ENCODE peak calls at places on chromosomes 13 and 19, in four cellular contexts. N is GM12878, B is H1, L is HepG2. U is an unnamed sample.

GRCh38 chr13:69690999-69691398 is 416.6 kb upstream of the ATXN8OS start:
- DNase-seq in L (no peak), B (no peak), N (no peak), U (no peak)

GRCh38 chr19:1035998-1036621 is 3.8 kb upstream of the ABCA7 start:
- DNase-seq in N (no peak), B (no peak), L (no peak), U (no peak)

GRCh38 chr19:1992759-1993260 is 22.7 kb downstream of the BTBD2 start:
- DNase-seq in B (no peak), N (no peak), L (no peak), U (no peak)

GRCh38 chr19:53424968-53425597 is 6.7 kb upstream of the ZNF761 start:
- DNase-seq in N (peak), B (peak), L (peak), U (no peak)

GRCh38 chr13:97275265-97275664 is 53.1 kb downstream of the MBNL2 start:
- DNase-seq in N (no peak), B (no peak), L (peak), U (no peak)

GRCh38 chr19:15977690-15978089 is 28.9 kb downstream of the OR10H4 start:
- DNase-seq in B (no peak), L (no peak), N (no peak), U (no peak)

GRCh38 chr13:94329754-94330551 is 149.5 kb downstream of the DCT start:
- DNase-seq in L (peak), B (no peak), N (no peak), U (no peak)

GRCh38 chr13:75372517-75372916 is 109.5 kb downstream of the TBC1D4 start:
- DNase-seq in B (no peak), L (peak), N (no peak), U (peak)

GRCh38 chr19:2053601-2054389 is 2.8 kb upstream of the MKNK2 start:
- DNase-seq in N (no peak), B (no peak), L (no peak), U (no peak)

GRCh38 chr19:49109051-49109450 is 5.1 kb upstream of the LIN7B start:
- DNase-seq in N (no peak), B (no peak), L (no peak), U (no peak)

GRCh38 chr13:28657784-28658538 is 969 bp upstream of the POMP start:
- DNase-seq in N (peak), L (no peak), B (no peak), U (peak)

GRCh38 chr19:43984687-43985000 is 656 bp downstream of the ZNF155 start:
- DNase-seq in L (no peak), B (no peak), N (no peak), U (no peak)

GRCh38 chr13:28707629-28708427 is 10.9 kb downstream of the SLC46A3 start:
- DNase-seq in L (no peak), N (peak), B (no peak), U (peak)

GRCh38 chr13:99085846-99086148 is 107.9 kb upstream of the DOCK9 start:
- DNase-seq in L (no peak), B (no peak), N (no peak), U (no peak)
- TF ChIP-seq GABPA in L (no peak), B (no peak), N (no peak), U (no peak)

GRCh38 chr13:79225487-79226232 is 180.4 kb downstream of the RBM26 start:
- DNase-seq in L (no peak), B (no peak), N (no peak), U (no peak)
- TF ChIP-seq GABPA in L (no peak), B (no peak), N (no peak), U (no peak)

GRCh38 chr13:44403720-44404063 is 30.1 kb downstream of the SERP2 start:
- DNase-seq in L (no peak), N (no peak), B (no peak), U (no peak)
- TF ChIP-seq GABPA in L (no peak), N (no peak), B (no peak), U (no peak)

DNA sequence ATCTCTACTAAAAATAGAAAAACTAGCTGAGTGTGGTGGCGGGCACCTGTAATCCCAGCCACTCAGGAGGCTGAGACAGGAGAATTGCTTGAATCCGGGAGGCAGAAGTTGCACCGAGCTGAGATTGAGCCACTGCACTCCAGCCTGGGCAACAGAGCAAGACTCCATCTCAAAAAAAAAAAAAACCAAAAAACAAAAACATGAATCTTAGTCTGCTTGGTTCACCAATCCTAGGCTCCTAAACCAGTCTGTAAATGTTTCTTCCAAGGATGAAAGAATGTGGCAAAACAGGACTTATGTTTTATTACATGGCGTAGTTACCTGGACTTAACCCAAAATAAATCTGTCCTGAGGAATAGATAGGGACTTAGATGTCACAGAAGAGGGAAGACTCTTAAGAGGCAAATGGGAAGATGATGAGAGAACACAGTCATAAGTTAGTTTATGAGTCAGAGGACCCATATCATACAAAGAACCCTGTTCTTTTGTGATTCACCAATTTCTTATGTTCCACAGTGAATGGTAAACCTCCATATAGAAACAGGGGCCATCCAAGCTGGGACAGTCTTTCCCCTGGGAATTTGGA is 6.9 kb upstream of the FBXL3 start:
- DNase-seq in N (no peak), B (no peak), L (no peak), U (no peak)
- TF ChIP-seq GABPA in N (no peak), B (no peak), L (no peak), U (no peak)

GRCh38 chr13:80239116-80239515 is 101.8 kb downstream of the SPRY2 start:
- DNase-seq in L (no peak), N (no peak), B (no peak), U (no peak)

GRCh38 chr13:80237646-80238045 is 103.3 kb downstream of the SPRY2 start:
- DNase-seq in B (no peak), N (no peak), L (no peak), U (no peak)

GRCh38 chr13:80239571-80240255 is 101.2 kb downstream of the SPRY2 start:
- DNase-seq in B (no peak), N (no peak), L (no peak), U (no peak)

GRCh38 chr13:80235131-80235530 is 105.8 kb downstream of the SPRY2 start:
- DNase-seq in N (no peak), B (no peak), L (no peak), U (peak)

GRCh38 chr13:80235559-80236296 is 105.2 kb downstream of the SPRY2 start:
- DNase-seq in B (no peak), L (no peak), N (no peak), U (no peak)
- TF ChIP-seq GABPA in B (no peak), L (no peak), N (no peak), U (no peak)

DNA sequence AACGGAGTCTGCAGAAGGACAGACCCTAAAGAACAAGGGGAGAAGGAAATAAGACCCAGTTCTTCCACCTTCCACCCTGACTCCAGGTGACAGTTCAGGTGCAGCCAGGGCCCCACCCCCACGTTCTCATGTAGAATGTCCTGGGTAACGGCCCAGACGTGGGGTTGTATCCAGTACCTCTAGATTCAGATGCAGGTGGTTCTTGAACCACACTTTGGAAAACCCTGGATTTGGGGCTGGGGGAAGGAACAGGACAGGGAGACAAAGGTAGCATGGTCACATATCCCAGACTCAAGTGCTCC is 2.2 kb downstream of the DMPK start:
- DNase-seq in B (no peak), L (no peak), N (no peak), U (no peak)
- TF ChIP-seq GABPA in B (no peak), L (no peak), N (no peak), U (no peak)